ENCODE peak calls at places on chromosomes 4 and X, in nine cellular contexts. O, Z, H, A, X, E, M, I and C are unnamed samples.

GRCh38 chrX:3962511-3963350 is 249.3 kb upstream of the PRKX start:
- DNase-seq in O (no peak), Z (peak; percentile 12), H (no peak), A (no peak), X (no peak), E (no peak), M (peak; percentile 81), I (no peak), C (peak; percentile 54)

GRCh38 chr4:168461821-168462220 is 18.5 kb downstream of the DDX60L start:
- DNase-seq in O (no peak), Z (no peak), H (no peak), A (no peak), X (no peak), E (no peak), M (no peak), I (no peak), C (no peak)

GRCh38 chr4:29319663-29320340 is 1400.4 kb upstream of the PCDH7 start:
- DNase-seq in O (no peak), Z (no peak), H (no peak), A (no peak), X (no peak), E (no peak), M (no peak), I (no peak), C (no peak)

GRCh38 chr4:168832746-168833575 is 177.1 kb downstream of the CBR4 start:
- DNase-seq in O (no peak), Z (peak; percentile 42), H (no peak), A (peak; percentile 50), X (no peak), E (no peak), M (no peak), I (peak; percentile 41), C (no peak)

GRCh38 chr4:139419388-139419914 is 34.5 kb upstream of the RAB33B start:
- DNase-seq in O (peak; percentile 52), Z (no peak), H (no peak), A (no peak), X (peak; percentile 15), E (peak; percentile 49), M (no peak), I (peak; percentile 36), C (no peak)

GRCh38 chr4:105462042-105462421 is 11.8 kb downstream of the PPA2 start:
- DNase-seq in O (no peak), Z (no peak), H (no peak), A (no peak), X (no peak), E (no peak), M (no peak), I (no peak), C (no peak)

GRCh38 chr4:21856754-21857153 is 91.8 kb downstream of the KCNIP4 start:
- DNase-seq in O (no peak), Z (no peak), H (no peak), A (no peak), X (no peak), E (no peak), M (no peak), I (no peak), C (no peak)

GRCh38 chr4:1357356-1358248 is 10.6 kb downstream of the UVSSA start:
- DNase-seq in O (no peak), Z (no peak), H (no peak), A (peak; percentile 69), X (no peak), E (no peak), M (no peak), I (no peak), C (no peak)

GRCh38 chr4:139015948-139016451 is 419 bp downstream of the NOCT start:
- DNase-seq in O (peak; percentile 70), Z (peak; percentile 25), H (no peak), A (peak; percentile 35), X (no peak), E (no peak), M (peak; percentile 84), I (peak; percentile 56), C (peak; percentile 34)

GRCh38 chr4:156638332-156638731 is 333.3 kb downstream of the PDGFC start:
- DNase-seq in O (no peak), Z (peak; percentile 36), H (no peak), A (no peak), X (no peak), E (no peak), M (no peak), I (no peak), C (no peak)

GRCh38 chr4:99013402-99013843 is 17.9 kb downstream of the METAP1 start:
- DNase-seq in O (no peak), Z (no peak), H (no peak), A (no peak), X (no peak), E (no peak), M (no peak), I (no peak), C (no peak)

GRCh38 chrX:11261260-11261659 is 32.0 kb upstream of the AMELX start:
- DNase-seq in O (no peak), Z (peak; percentile 23), H (no peak), A (no peak), X (peak; percentile 14), E (peak; percentile 31), M (no peak), I (no peak), C (no peak)

GRCh38 chr4:19888587-19888986 is 363.1 kb upstream of the SLIT2 start:
- DNase-seq in O (no peak), Z (no peak), H (no peak), A (no peak), X (no peak), E (no peak), M (peak; percentile 44), I (no peak), C (no peak)

GRCh38 chr4:105710678-105711077 is 2.1 kb downstream of the GSTCD start:
- DNase-seq in O (no peak), Z (no peak), H (no peak), A (no peak), X (no peak), E (no peak), M (no peak), I (no peak), C (no peak)

GRCh38 chrX:132165651-132166050 is 37.8 kb upstream of the FRMD7 start:
- DNase-seq in O (no peak), Z (no peak), H (no peak), A (no peak), X (no peak), E (no peak), M (no peak), I (no peak), C (no peak)